ENCODE peak calls at places on chromosomes 12 and 14, in seven cellular contexts. One of them, this sample, is unnamed.

GRCh38 chr14:51614707-51615106 is 37.0 kb upstream of the FRMD6 start:
- DNase-seq in heart left ventricle: no peak
- DNase-seq in endodermal cell: no peak
- DNase-seq in uterus: no peak
- DNase-seq in BJ: no peak
- DNase-seq in lower lobe of right lung: no peak
- DNase-seq in omental fat pad: no peak
- DNase-seq in this sample: no peak

GRCh38 chr14:77040995-77041744 is 12.7 kb upstream of the IRF2BPL start:
- DNase-seq in heart left ventricle: peak; percentile 46
- DNase-seq in lower lobe of right lung: no peak
- DNase-seq in omental fat pad: no peak
- DNase-seq in endodermal cell: peak; percentile 73
- DNase-seq in BJ: no peak
- DNase-seq in uterus: no peak
- DNase-seq in this sample: no peak

GRCh38 chr14:33030406-33030805 is 91.7 kb downstream of the NPAS3 start:
- DNase-seq in uterus: no peak
- DNase-seq in endodermal cell: no peak
- DNase-seq in lower lobe of right lung: no peak
- DNase-seq in heart left ventricle: no peak
- DNase-seq in omental fat pad: no peak
- DNase-seq in BJ: no peak
- DNase-seq in this sample: no peak

GRCh38 chr12:91441996-91442395 is 259.4 kb upstream of the DCN start:
- DNase-seq in BJ: no peak
- DNase-seq in lower lobe of right lung: no peak
- DNase-seq in heart left ventricle: no peak
- DNase-seq in uterus: no peak
- DNase-seq in omental fat pad: no peak
- DNase-seq in endodermal cell: no peak
- DNase-seq in this sample: no peak

GRCh38 chr12:132409495-132410295 is 80.3 kb upstream of the FBRSL1 start:
- DNase-seq in heart left ventricle: no peak
- DNase-seq in BJ: no peak
- DNase-seq in omental fat pad: no peak
- DNase-seq in uterus: no peak
- DNase-seq in endodermal cell: no peak
- DNase-seq in lower lobe of right lung: no peak
- DNase-seq in this sample: no peak

GRCh38 chr12:132197581-132198281 is 53.5 kb downstream of the NOC4L start:
- DNase-seq in uterus: no peak
- DNase-seq in heart left ventricle: peak; percentile 45
- DNase-seq in BJ: no peak
- DNase-seq in endodermal cell: no peak
- DNase-seq in omental fat pad: no peak
- DNase-seq in lower lobe of right lung: no peak
- DNase-seq in this sample: no peak

GRCh38 chr14:32702571-32702970 is 236.1 kb upstream of the NPAS3 start:
- DNase-seq in heart left ventricle: peak; percentile 50
- DNase-seq in uterus: peak; percentile 32
- DNase-seq in BJ: no peak
- DNase-seq in omental fat pad: no peak
- DNase-seq in endodermal cell: peak; percentile 84
- DNase-seq in lower lobe of right lung: peak; percentile 34
- DNase-seq in this sample: peak; percentile 34

GRCh38 chr12:13254311-13254710 is 57.8 kb downstream of the EMP1 start:
- DNase-seq in lower lobe of right lung: no peak
- DNase-seq in endodermal cell: peak; percentile 38
- DNase-seq in heart left ventricle: no peak
- DNase-seq in omental fat pad: no peak
- DNase-seq in uterus: no peak
- DNase-seq in BJ: no peak
- DNase-seq in this sample: no peak

GRCh38 chr12:123916729-123917128 is 55.9 kb downstream of the CCDC92 start:
- DNase-seq in heart left ventricle: no peak
- DNase-seq in BJ: no peak
- DNase-seq in omental fat pad: no peak
- DNase-seq in endodermal cell: no peak
- DNase-seq in uterus: no peak
- DNase-seq in lower lobe of right lung: no peak
- DNase-seq in this sample: no peak

GRCh38 chr12:30200864-30201263 is 417.1 kb upstream of the TMTC1 start:
- DNase-seq in omental fat pad: no peak
- DNase-seq in heart left ventricle: peak; percentile 25
- DNase-seq in lower lobe of right lung: no peak
- DNase-seq in BJ: no peak
- DNase-seq in endodermal cell: no peak
- DNase-seq in uterus: no peak
- DNase-seq in this sample: no peak

GRCh38 chr14:88546621-88547385 is 8.0 kb downstream of the PTPN21 start:
- DNase-seq in lower lobe of right lung: no peak
- DNase-seq in endodermal cell: no peak
- DNase-seq in omental fat pad: no peak
- DNase-seq in heart left ventricle: no peak
- DNase-seq in uterus: no peak
- DNase-seq in BJ: no peak
- DNase-seq in this sample: no peak

GRCh38 chr14:52076334-52076733 is 7.5 kb upstream of the NID2 start:
- DNase-seq in endodermal cell: no peak
- DNase-seq in BJ: no peak
- DNase-seq in uterus: no peak
- DNase-seq in omental fat pad: no peak
- DNase-seq in heart left ventricle: peak; percentile 39
- DNase-seq in lower lobe of right lung: no peak
- DNase-seq in this sample: no peak

GRCh38 chr12:82314406-82314892 is 43.7 kb downstream of the CCDC59 start:
- DNase-seq in uterus: no peak
- DNase-seq in lower lobe of right lung: peak; percentile 62
- DNase-seq in heart left ventricle: no peak
- DNase-seq in BJ: no peak
- DNase-seq in omental fat pad: no peak
- DNase-seq in endodermal cell: peak; percentile 92
- DNase-seq in this sample: no peak

GRCh38 chr14:20400965-20401593 is 12.2 kb downstream of the TEP1 start:
- DNase-seq in BJ: no peak
- DNase-seq in endodermal cell: no peak
- DNase-seq in uterus: no peak
- DNase-seq in omental fat pad: no peak
- DNase-seq in lower lobe of right lung: no peak
- DNase-seq in heart left ventricle: no peak
- DNase-seq in this sample: no peak

GRCh38 chr14:102495482-102496330 is 13.9 kb downstream of the ANKRD9 start:
- DNase-seq in uterus: no peak
- DNase-seq in endodermal cell: no peak
- DNase-seq in lower lobe of right lung: no peak
- DNase-seq in heart left ventricle: no peak
- DNase-seq in BJ: no peak
- DNase-seq in omental fat pad: no peak
- DNase-seq in this sample: no peak

GRCh38 chr12:132955933-132956725 is at the start of gene ZNF605:
- DNase-seq in heart left ventricle: peak; percentile 96
- DNase-seq in omental fat pad: peak; percentile 53
- DNase-seq in BJ: peak; percentile 31
- DNase-seq in lower lobe of right lung: peak; percentile 92
- DNase-seq in uterus: peak; percentile 85
- DNase-seq in endodermal cell: peak; percentile 98
- DNase-seq in this sample: peak; percentile 65

GRCh38 chr14:65704850-65705249 is 292.3 kb downstream of the FUT8 start:
- DNase-seq in BJ: no peak
- DNase-seq in endodermal cell: no peak
- DNase-seq in heart left ventricle: no peak
- DNase-seq in omental fat pad: no peak
- DNase-seq in lower lobe of right lung: no peak
- DNase-seq in uterus: no peak
- DNase-seq in this sample: no peak

GRCh38 chr12:132523576-132524331 is 33.8 kb downstream of the FBRSL1 start:
- DNase-seq in uterus: peak; percentile 43
- DNase-seq in endodermal cell: peak; percentile 95
- DNase-seq in lower lobe of right lung: peak; percentile 81
- DNase-seq in omental fat pad: peak; percentile 58
- DNase-seq in BJ: no peak
- DNase-seq in heart left ventricle: peak; percentile 74
- DNase-seq in this sample: peak; percentile 55

GRCh38 chr12:66288121-66288520 is 14.2 kb upstream of the HELB start:
- DNase-seq in lower lobe of right lung: no peak
- DNase-seq in uterus: no peak
- DNase-seq in BJ: no peak
- DNase-seq in heart left ventricle: no peak
- DNase-seq in omental fat pad: no peak
- DNase-seq in endodermal cell: no peak
- DNase-seq in this sample: no peak

GRCh38 chr14:104844306-104845032 is 20.6 kb upstream of the CEP170B start:
- DNase-seq in lower lobe of right lung: no peak
- DNase-seq in uterus: peak; percentile 6
- DNase-seq in endodermal cell: peak; percentile 83
- DNase-seq in BJ: no peak
- DNase-seq in heart left ventricle: no peak
- DNase-seq in omental fat pad: no peak
- DNase-seq in this sample: no peak

GRCh38 chr14:54355698-54356097 is 41.1 kb upstream of the CDKN3 start:
- DNase-seq in BJ: no peak
- DNase-seq in uterus: no peak
- DNase-seq in heart left ventricle: no peak
- DNase-seq in omental fat pad: no peak
- DNase-seq in endodermal cell: no peak
- DNase-seq in lower lobe of right lung: no peak
- DNase-seq in this sample: no peak

GRCh38 chr14:80621701-80622100 is 319.8 kb downstream of the CEP128 start:
- DNase-seq in endodermal cell: no peak
- DNase-seq in uterus: no peak
- DNase-seq in lower lobe of right lung: no peak
- DNase-seq in omental fat pad: no peak
- DNase-seq in heart left ventricle: no peak
- DNase-seq in BJ: peak; percentile 55
- DNase-seq in this sample: no peak

GRCh38 chr14:71725802-71726638 is 206.2 kb upstream of the RGS6 start:
- DNase-seq in endodermal cell: no peak
- DNase-seq in BJ: peak; percentile 67
- DNase-seq in omental fat pad: no peak
- DNase-seq in uterus: no peak
- DNase-seq in heart left ventricle: no peak
- DNase-seq in lower lobe of right lung: no peak
- DNase-seq in this sample: no peak

GRCh38 chr12:110619534-110619953 is 5.6 kb downstream of the TCTN1 start:
- DNase-seq in lower lobe of right lung: no peak
- DNase-seq in endodermal cell: no peak
- DNase-seq in omental fat pad: no peak
- DNase-seq in BJ: no peak
- DNase-seq in uterus: no peak
- DNase-seq in heart left ventricle: no peak
- DNase-seq in this sample: no peak

DNA sequence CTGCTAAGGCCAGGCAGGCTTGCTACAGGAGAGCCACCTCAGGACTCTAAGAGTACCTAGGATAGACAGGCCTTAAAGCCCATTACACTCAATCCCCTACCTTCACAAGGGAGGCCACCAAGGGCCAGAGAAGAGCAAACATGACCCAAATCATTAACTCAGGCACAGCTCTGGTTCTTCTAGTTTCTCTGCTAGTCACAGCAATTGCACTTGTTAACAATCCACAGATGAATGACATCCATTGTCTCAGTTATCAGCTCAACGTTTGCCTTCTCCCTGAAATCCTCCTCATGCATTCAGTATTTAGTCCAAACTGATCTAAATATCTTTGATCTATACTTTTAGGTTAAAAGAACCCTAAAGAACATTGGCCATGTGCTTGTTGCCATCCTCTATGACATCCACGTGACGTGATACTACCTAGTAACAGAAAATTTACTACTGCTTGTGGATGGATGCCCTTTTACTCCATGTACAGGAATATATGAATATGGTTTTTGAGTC is 164.5 kb downstream of the STXBP6 start:
- DNase-seq in omental fat pad: no peak
- DNase-seq in uterus: no peak
- DNase-seq in heart left ventricle: no peak
- DNase-seq in endodermal cell: peak; percentile 56
- DNase-seq in BJ: no peak
- DNase-seq in lower lobe of right lung: no peak
- DNase-seq in this sample: no peak
- TF ChIP-seq CTCF in omental fat pad: no peak
- TF ChIP-seq CTCF in uterus: no peak
- TF ChIP-seq CTCF in heart left ventricle: no peak
- TF ChIP-seq CTCF in endodermal cell: no peak
- TF ChIP-seq CTCF in BJ: no peak
- TF ChIP-seq CTCF in lower lobe of right lung: no peak
- TF ChIP-seq CTCF in this sample: no peak

GRCh38 chr14:34120185-34120977 is 169.5 kb upstream of the EGLN3 start:
- DNase-seq in heart left ventricle: no peak
- DNase-seq in lower lobe of right lung: no peak
- DNase-seq in BJ: no peak
- DNase-seq in omental fat pad: no peak
- DNase-seq in uterus: no peak
- DNase-seq in endodermal cell: peak; percentile 61
- DNase-seq in this sample: no peak
- TF ChIP-seq CTCF in heart left ventricle: no peak
- TF ChIP-seq CTCF in lower lobe of right lung: no peak
- TF ChIP-seq CTCF in BJ: no peak
- TF ChIP-seq CTCF in omental fat pad: no peak
- TF ChIP-seq CTCF in uterus: no peak
- TF ChIP-seq CTCF in endodermal cell: no peak
- TF ChIP-seq CTCF in this sample: no peak

GRCh38 chr12:104737682-104738370 is 220.3 kb downstream of the SLC41A2 start:
- DNase-seq in uterus: no peak
- DNase-seq in BJ: no peak
- DNase-seq in endodermal cell: no peak
- DNase-seq in heart left ventricle: no peak
- DNase-seq in omental fat pad: no peak
- DNase-seq in lower lobe of right lung: no peak
- DNase-seq in this sample: no peak

GRCh38 chr12:104735801-104736200 is 222.3 kb downstream of the SLC41A2 start:
- DNase-seq in heart left ventricle: no peak
- DNase-seq in endodermal cell: no peak
- DNase-seq in BJ: no peak
- DNase-seq in lower lobe of right lung: no peak
- DNase-seq in uterus: no peak
- DNase-seq in omental fat pad: no peak
- DNase-seq in this sample: no peak

GRCh38 chr12:104734541-104735075 is 223.5 kb downstream of the SLC41A2 start:
- DNase-seq in uterus: no peak
- DNase-seq in BJ: no peak
- DNase-seq in lower lobe of right lung: no peak
- DNase-seq in omental fat pad: no peak
- DNase-seq in endodermal cell: no peak
- DNase-seq in heart left ventricle: no peak
- DNase-seq in this sample: no peak

GRCh38 chr12:104737113-104737512 is 221.0 kb downstream of the SLC41A2 start:
- DNase-seq in BJ: no peak
- DNase-seq in omental fat pad: no peak
- DNase-seq in lower lobe of right lung: no peak
- DNase-seq in uterus: no peak
- DNase-seq in endodermal cell: no peak
- DNase-seq in heart left ventricle: no peak
- DNase-seq in this sample: no peak

GRCh38 chr12:104736307-104736706 is 221.8 kb downstream of the SLC41A2 start:
- DNase-seq in uterus: no peak
- DNase-seq in BJ: peak; percentile 63
- DNase-seq in lower lobe of right lung: no peak
- DNase-seq in heart left ventricle: no peak
- DNase-seq in endodermal cell: no peak
- DNase-seq in omental fat pad: no peak
- DNase-seq in this sample: no peak
- TF ChIP-seq CTCF in uterus: no peak
- TF ChIP-seq CTCF in BJ: peak; percentile 25
- TF ChIP-seq CTCF in lower lobe of right lung: no peak
- TF ChIP-seq CTCF in heart left ventricle: no peak
- TF ChIP-seq CTCF in endodermal cell: no peak
- TF ChIP-seq CTCF in omental fat pad: no peak
- TF ChIP-seq CTCF in this sample: no peak

GRCh38 chr14:100051543-100051942 is 13.7 kb upstream of the EVL start:
- DNase-seq in heart left ventricle: no peak
- DNase-seq in endodermal cell: no peak
- DNase-seq in uterus: no peak
- DNase-seq in BJ: no peak
- DNase-seq in lower lobe of right lung: no peak
- DNase-seq in omental fat pad: no peak
- DNase-seq in this sample: no peak
- TF ChIP-seq CTCF in heart left ventricle: no peak
- TF ChIP-seq CTCF in endodermal cell: no peak
- TF ChIP-seq CTCF in uterus: no peak
- TF ChIP-seq CTCF in BJ: no peak
- TF ChIP-seq CTCF in lower lobe of right lung: no peak
- TF ChIP-seq CTCF in omental fat pad: no peak
- TF ChIP-seq CTCF in this sample: no peak

This sample was measured in tibial nerve.